ENCODE peak calls at places on chromosomes 1 and 21, in seven cellular contexts. V, B, M, F, D, N and G are unnamed samples.

GRCh38 chr1:22886211-22886610 is 86.5 kb downstream of the LACTBL1 start:
- DNase-seq in D (no peak), F (peak; percentile 85), M (no peak), B (peak; percentile 35), V (no peak), N (no peak), G (no peak)

GRCh38 chr1:150619576-150620509 is 9.6 kb downstream of the ENSA start:
- DNase-seq in N (peak; percentile 88), V (peak; percentile 78), F (peak; percentile 91), M (peak; percentile 25), B (peak; percentile 81), D (peak; percentile 81), G (peak; percentile 84)

GRCh38 chr1:198246331-198246730 is 89.5 kb downstream of the NEK7 start:
- DNase-seq in F (no peak), N (no peak), B (no peak), V (no peak), M (no peak), D (no peak), G (no peak)

GRCh38 chr1:9289090-9289534 is 3.6 kb upstream of the SPSB1 start:
- DNase-seq in M (peak; percentile 74), F (peak; percentile 85), V (peak; percentile 61), N (peak; percentile 62), B (peak; percentile 80), D (peak; percentile 57), G (peak; percentile 75)

GRCh38 chr1:105462308-105462707 is 1594.2 kb upstream of the PRMT6 start:
- DNase-seq in V (no peak), N (no peak), B (no peak), M (no peak), F (no peak), D (no peak), G (no peak)

GRCh38 chr1:203178083-203178482 is 2.5 kb upstream of the MYBPH start:
- DNase-seq in N (no peak), V (no peak), D (no peak), B (no peak), F (peak; percentile 58), M (peak; percentile 47), G (no peak)

GRCh38 chr1:202806845-202807366 is 1.3 kb downstream of the KDM5B start:
- DNase-seq in D (peak; percentile 57), F (peak; percentile 30), M (peak; percentile 92), V (peak; percentile 26), N (no peak), B (no peak), G (peak; percentile 20)

GRCh38 chr1:22370190-22370498 is 81.5 kb upstream of the ZBTB40 start:
- DNase-seq in B (no peak), N (no peak), V (no peak), M (no peak), F (no peak), D (no peak), G (no peak)

GRCh38 chr1:107547363-107548155 is 406.7 kb downstream of the NTNG1 start:
- DNase-seq in D (no peak), N (peak; percentile 91), B (no peak), F (peak; percentile 54), V (peak; percentile 80), M (no peak), G (peak; percentile 90)

GRCh38 chr1:56963667-56964066 is 2.1 kb downstream of the C8B start:
- DNase-seq in N (peak; percentile 18), V (no peak), D (no peak), B (peak; percentile 45), F (peak; percentile 41), M (peak; percentile 2), G (peak; percentile 38)

GRCh38 chr1:24300971-24301370 is 18.2 kb upstream of the GRHL3 start:
- DNase-seq in F (no peak), V (peak; percentile 69), N (peak; percentile 73), M (no peak), D (no peak), B (no peak), G (peak; percentile 83)

GRCh38 chr1:22826630-22827580 is 116.3 kb downstream of the EPHB2 start:
- DNase-seq in V (peak; percentile 56), B (peak; percentile 39), F (no peak), M (no peak), D (no peak), N (peak; percentile 68), G (peak; percentile 64)

GRCh38 chr1:71823656-71824159 is 458.6 kb downstream of the NEGR1 start:
- DNase-seq in N (no peak), M (no peak), F (no peak), B (no peak), D (no peak), V (no peak), G (no peak)

GRCh38 chr1:240170806-240171205 is 79.1 kb downstream of the FMN2 start:
- DNase-seq in D (no peak), F (no peak), M (no peak), N (no peak), V (no peak), B (no peak), G (no peak)

GRCh38 chr1:159847231-159847630 is 15.2 kb downstream of the VSIG8 start:
- DNase-seq in B (no peak), F (no peak), N (no peak), M (no peak), V (no peak), D (no peak), G (no peak)

GRCh38 chr1:24930703-24931480 is 816 bp upstream of the RUNX3 start:
- DNase-seq in V (no peak), N (no peak), F (no peak), M (no peak), B (no peak), D (no peak), G (no peak)

GRCh38 chr1:223355699-223356098 is 8.3 kb downstream of the SUSD4 start:
- DNase-seq in V (peak; percentile 69), D (no peak), N (peak; percentile 98), M (no peak), F (no peak), B (no peak), G (peak; percentile 97)

GRCh38 chr21:22993822-22994574 is 1995.8 kb downstream of the NCAM2 start:
- DNase-seq in N (no peak), D (no peak), M (no peak), V (no peak), F (no peak), B (no peak), G (no peak)

GRCh38 chr1:152516082-152516481 is 1.8 kb downstream of the CRCT1 start:
- DNase-seq in D (no peak), M (no peak), N (no peak), F (no peak), V (no peak), B (no peak), G (no peak)

GRCh38 chr1:183167676-183168075 is 18.4 kb upstream of the LAMC2 start:
- DNase-seq in V (no peak), F (no peak), D (no peak), M (no peak), B (no peak), N (no peak), G (no peak)

GRCh38 chr1:201719812-201720521 is 109.0 kb upstream of the IPO9 start:
- DNase-seq in M (no peak), D (no peak), V (peak; percentile 71), N (peak; percentile 60), B (peak; percentile 94), F (peak; percentile 80), G (peak; percentile 82)

GRCh38 chr1:77900687-77901293 is 12.4 kb downstream of the NEXN start:
- DNase-seq in M (peak; percentile 61), N (peak; percentile 70), F (peak; percentile 78), V (peak; percentile 48), D (peak; percentile 36), B (peak; percentile 74), G (peak; percentile 77)

GRCh38 chr1:204721378-204722041 is 36.0 kb upstream of the LRRN2 start:
- DNase-seq in M (no peak), N (no peak), B (no peak), F (no peak), D (no peak), V (no peak), G (no peak)

GRCh38 chr1:29969576-29969975 is 733.3 kb downstream of the PTPRU start:
- DNase-seq in V (peak; percentile 27), M (no peak), B (no peak), D (no peak), N (peak; percentile 7), F (no peak), G (no peak)

GRCh38 chr21:44710294-44710665 is 1.1 kb downstream of the TSPEAR start:
- DNase-seq in B (no peak), M (no peak), V (no peak), D (no peak), N (no peak), F (no peak), G (peak; percentile 17)
- H3K4me3 ChIP-seq in B (no peak overlapping the region), M (no peak overlapping the region), V (no peak overlapping the region), D (no peak overlapping the region), N (no peak overlapping the region), F (no peak overlapping the region), G (no peak overlapping the region)

DNA sequence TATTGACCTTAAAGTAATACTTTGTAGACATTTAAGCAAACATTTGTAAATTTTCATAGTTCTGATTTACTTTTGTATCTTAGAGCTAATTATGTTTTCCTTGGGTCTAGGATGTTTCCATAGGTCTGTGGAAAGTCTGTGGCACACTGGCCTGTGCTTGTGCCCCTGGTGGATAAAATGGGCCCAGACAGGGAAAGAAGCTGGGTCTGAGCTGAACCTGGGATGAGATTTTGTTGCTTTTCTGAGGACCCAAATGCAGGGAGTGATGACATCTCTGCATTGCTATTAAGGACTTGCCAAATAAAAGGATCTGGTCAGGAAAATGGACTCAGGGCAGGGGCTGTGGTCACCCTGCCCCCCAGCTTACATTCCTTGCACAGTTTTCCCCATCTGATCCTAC is 41.8 kb downstream of the C1orf21 start:
- DNase-seq in B (no peak), V (no peak), M (no peak), F (no peak), D (no peak), N (no peak), G (no peak)
- TF ChIP-seq CTCF in B (no peak), V (peak; percentile 10), M (no peak), F (peak; percentile 13), D (no peak), N (no peak), G (no peak)

DNA sequence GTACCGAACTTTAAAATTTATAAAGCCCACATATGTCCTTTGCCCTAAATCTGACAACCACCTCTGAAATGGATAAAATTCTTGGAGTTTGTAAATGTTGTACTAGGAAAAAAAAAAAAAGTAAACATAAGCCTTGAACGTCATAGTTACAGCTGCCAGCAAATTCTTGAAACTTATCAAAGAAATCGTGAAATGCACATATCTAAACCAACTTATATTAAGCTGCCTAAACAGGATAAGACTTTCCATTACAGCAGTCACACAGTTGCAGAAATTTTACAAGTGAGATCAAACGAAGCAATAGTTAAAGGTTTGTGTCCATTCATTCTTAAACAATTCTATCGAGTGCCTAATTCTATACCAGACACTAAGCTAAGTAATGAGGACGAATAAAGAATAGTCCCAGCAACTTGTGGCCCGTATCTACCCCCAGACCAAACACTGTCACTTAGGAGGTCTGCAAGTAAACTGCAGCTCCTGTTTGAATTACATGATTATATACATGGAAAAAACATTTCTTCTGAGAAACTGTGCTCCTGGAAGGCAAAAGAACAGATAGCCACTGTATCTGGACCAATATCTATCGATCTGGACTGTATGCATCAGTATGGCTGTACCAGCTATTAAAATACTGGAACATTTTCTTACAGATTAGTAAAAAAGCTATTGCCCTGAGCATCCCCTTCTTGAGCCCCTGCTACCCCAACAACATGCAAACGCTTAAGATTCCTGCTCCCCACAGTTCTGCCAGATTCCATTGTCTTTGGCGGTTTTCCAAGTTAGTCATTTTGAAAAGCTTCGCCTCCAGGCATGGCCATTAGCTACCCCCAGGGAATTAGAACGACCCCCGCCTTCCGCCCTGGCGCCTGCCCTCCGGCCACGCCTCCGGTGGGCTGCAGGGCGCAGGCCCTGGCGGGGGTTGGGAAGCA is 3.4 kb upstream of the SEC22B start:
- DNase-seq in V (peak; percentile 24), D (peak; percentile 5), N (peak; percentile 20), B (peak; percentile 89), F (peak; percentile 90), M (no peak), G (peak; percentile 29)
- H3K4me3 ChIP-seq in V (no peak overlapping the region), D (no peak overlapping the region), N (no peak overlapping the region), B (no peak overlapping the region), F (peak overlapping the region; percentile 4), M (no peak overlapping the region), G (no peak overlapping the region)

GRCh38 chr1:94926915-94927404 is at the start of gene CNN3:
- DNase-seq in F (peak; percentile 98), M (no peak), B (peak; percentile 97), V (peak; percentile 92), D (peak; percentile 57), N (peak; percentile 72), G (peak; percentile 89)
- TF ChIP-seq CTCF in F (no peak), M (no peak), B (no peak), V (no peak), D (no peak), N (no peak), G (no peak)